ENCODE peak calls at places on chromosomes 3 and 15, in five cellular contexts. One of them, this sample, is unnamed. For H3K9me3, the result is how much of the 10 kb centered on the place peaks cover.

GRCh38 chr3:65925254-65925954 is 113.3 kb downstream of the MAGI1 start:
- DNase-seq in heart right ventricle: peak
- DNase-seq in tibial nerve: no peak
- DNase-seq in aorta: no peak
- DNase-seq in small intestine: no peak
- DNase-seq in this sample: no peak

GRCh38 chr3:44415421-44415820 is 62.0 kb downstream of the ZNF445 start:
- DNase-seq in aorta: no peak
- DNase-seq in heart right ventricle: no peak
- DNase-seq in tibial nerve: no peak
- DNase-seq in small intestine: no peak
- DNase-seq in this sample: no peak

GRCh38 chr15:48413304-48413703 is 82.1 kb downstream of the DUT start:
- DNase-seq in tibial nerve: no peak
- DNase-seq in small intestine: no peak
- DNase-seq in aorta: no peak
- DNase-seq in heart right ventricle: no peak
- DNase-seq in this sample: no peak

GRCh38 chr3:42652251-42652610 is 1.3 kb upstream of the ZBTB47 start:
- DNase-seq in heart right ventricle: no peak
- DNase-seq in tibial nerve: no peak
- DNase-seq in aorta: no peak
- DNase-seq in small intestine: no peak
- DNase-seq in this sample: no peak

GRCh38 chr15:24954783-24955548 is at the start of the genes SNRPN and SNURF:
- DNase-seq in tibial nerve: peak
- DNase-seq in aorta: peak
- DNase-seq in heart right ventricle: peak
- DNase-seq in small intestine: peak
- DNase-seq in this sample: peak

GRCh38 chr15:56786966-56787365 is 53.7 kb upstream of the ZNF280D start:
- DNase-seq in heart right ventricle: no peak
- DNase-seq in small intestine: no peak
- DNase-seq in aorta: no peak
- DNase-seq in tibial nerve: no peak
- DNase-seq in this sample: no peak

GRCh38 chr3:28651159-28651558 is 302.5 kb upstream of the AZI2 start:
- DNase-seq in tibial nerve: no peak
- DNase-seq in aorta: no peak
- DNase-seq in small intestine: no peak
- DNase-seq in heart right ventricle: no peak
- DNase-seq in this sample: no peak

GRCh38 chr3:184785856-184786255 is 26.1 kb upstream of the VPS8 start:
- DNase-seq in tibial nerve: no peak
- DNase-seq in heart right ventricle: no peak
- DNase-seq in aorta: peak
- DNase-seq in small intestine: no peak
- DNase-seq in this sample: no peak

GRCh38 chr3:55668359-55668758 is 181.3 kb upstream of the WNT5A start:
- DNase-seq in heart right ventricle: no peak
- DNase-seq in small intestine: no peak
- DNase-seq in aorta: no peak
- DNase-seq in tibial nerve: no peak
- DNase-seq in this sample: no peak

GRCh38 chr15:86735244-86736040 is 655.8 kb downstream of the AGBL1 start:
- DNase-seq in tibial nerve: no peak
- DNase-seq in heart right ventricle: no peak
- DNase-seq in small intestine: peak
- DNase-seq in aorta: no peak
- DNase-seq in this sample: no peak

GRCh38 chr15:93037341-93038063 is 51.5 kb downstream of the RGMA start:
- DNase-seq in tibial nerve: peak
- DNase-seq in heart right ventricle: peak
- DNase-seq in small intestine: no peak
- DNase-seq in aorta: peak
- DNase-seq in this sample: peak

GRCh38 chr15:30992465-30992864 is 1.0 kb upstream of the MTMR10 start:
- DNase-seq in small intestine: peak
- DNase-seq in tibial nerve: no peak
- DNase-seq in heart right ventricle: no peak
- DNase-seq in aorta: no peak
- DNase-seq in this sample: no peak
- H3K9me3 ChIP-seq in small intestine: under half
- H3K9me3 ChIP-seq in tibial nerve: under half
- H3K9me3 ChIP-seq in heart right ventricle: under half
- H3K9me3 ChIP-seq in aorta: under half
- H3K9me3 ChIP-seq in this sample: under half

DNA sequence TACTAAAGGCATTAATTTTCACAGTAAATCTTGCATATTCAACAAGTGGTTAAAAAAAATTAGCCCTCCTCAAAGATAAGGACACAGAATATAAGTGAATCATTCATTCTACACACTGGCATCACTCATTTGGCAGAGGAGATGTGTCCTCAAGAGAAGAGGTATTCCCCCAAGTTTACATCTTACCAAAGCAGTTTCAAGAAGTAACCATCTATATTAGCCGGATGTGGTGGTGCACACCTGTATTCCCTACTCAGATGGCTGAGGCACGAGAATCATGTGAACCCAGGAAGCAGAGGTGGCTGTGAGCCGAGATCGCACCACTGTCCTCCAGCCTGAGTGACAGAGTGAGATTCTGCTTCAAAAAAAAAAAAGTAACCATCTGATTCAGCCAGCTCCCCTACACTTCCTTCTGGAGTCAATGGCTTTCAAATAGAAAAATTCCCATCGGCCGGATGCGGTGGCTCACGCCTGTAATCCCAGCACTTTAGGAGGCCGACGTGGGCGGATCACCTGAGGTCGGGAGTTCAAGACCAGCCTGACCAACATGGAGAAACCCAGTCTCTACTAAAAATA is 15.4 kb downstream of the RAF1 start:
- DNase-seq in tibial nerve: no peak
- DNase-seq in aorta: no peak
- DNase-seq in heart right ventricle: no peak
- DNase-seq in small intestine: no peak
- DNase-seq in this sample: no peak
- H3K27ac ChIP-seq in tibial nerve: no peak
- H3K27ac ChIP-seq in aorta: no peak
- H3K27ac ChIP-seq in heart right ventricle: no peak
- H3K27ac ChIP-seq in small intestine: no peak
- H3K27ac ChIP-seq in this sample: no peak

GRCh38 chr3:20484126-20484525 is 298.1 kb upstream of the SGO1 start:
- DNase-seq in tibial nerve: no peak
- DNase-seq in small intestine: no peak
- DNase-seq in aorta: no peak
- DNase-seq in heart right ventricle: no peak
- DNase-seq in this sample: no peak
- H3K9me3 ChIP-seq in tibial nerve: under half
- H3K9me3 ChIP-seq in small intestine: under half
- H3K9me3 ChIP-seq in aorta: under half
- H3K9me3 ChIP-seq in heart right ventricle: under half
- H3K9me3 ChIP-seq in this sample: under half

DNA sequence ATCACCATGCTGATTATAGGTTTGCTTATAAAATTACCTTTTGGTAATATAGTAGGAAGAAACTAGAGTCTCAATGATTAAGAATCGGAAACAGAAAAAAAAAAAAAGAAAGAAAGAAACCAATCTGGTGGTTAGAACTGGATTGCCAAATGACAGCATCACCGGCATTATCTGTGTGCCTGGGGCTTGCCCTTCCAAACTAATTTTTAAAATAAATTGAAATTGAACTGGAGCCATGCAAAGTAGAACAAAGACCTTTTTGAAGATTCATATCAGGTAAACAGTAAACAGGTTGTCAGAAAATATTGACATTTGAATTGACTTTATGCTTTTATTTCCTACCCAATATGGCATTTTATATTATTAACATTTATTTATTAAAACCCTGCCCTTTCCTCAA is 11.2 kb upstream of the CPB1 start:
- DNase-seq in tibial nerve: no peak
- DNase-seq in heart right ventricle: no peak
- DNase-seq in small intestine: no peak
- DNase-seq in aorta: no peak
- DNase-seq in this sample: no peak
- H3K27ac ChIP-seq in tibial nerve: no peak
- H3K27ac ChIP-seq in heart right ventricle: no peak
- H3K27ac ChIP-seq in small intestine: no peak
- H3K27ac ChIP-seq in aorta: no peak
- H3K27ac ChIP-seq in this sample: no peak

This sample was measured in CD4-positive, alpha-beta T cell.